ENCODE peak calls at places on chromosomes 11 and 22, in four cellular contexts. J is NCI-H460, Q is DMS153, B is sciatic nerve. K is an unnamed sample.

GRCh38 chr11:1555713-1556153 is 16.3 kb downstream of the DUSP8 start:
- DNase-seq in J (no peak), Q (no peak), B (no peak), K (no peak)

GRCh38 chr11:37264783-37265182 is 666.7 kb upstream of the RAG2 start:
- DNase-seq in J (no peak), Q (no peak), B (no peak), K (no peak)

GRCh38 chr11:17931595-17931994 is 81.3 kb downstream of the SERGEF start:
- DNase-seq in J (no peak), Q (no peak), B (no peak), K (no peak)

GRCh38 chr11:57353024-57353423 is 14.9 kb downstream of the P2RX3 start:
- DNase-seq in J (no peak), Q (no peak), B (no peak), K (no peak)

GRCh38 chr11:64180871-64181270 is 5.1 kb upstream of the STIP1 start:
- DNase-seq in J (no peak), Q (no peak), B (no peak), K (no peak)

GRCh38 chr11:90757851-90758494 is 535.1 kb upstream of the CHORDC1 start:
- DNase-seq in J (no peak), Q (no peak), B (no peak), K (no peak)

GRCh38 chr11:1043563-1044096 is 7.1 kb upstream of the MUC6 start:
- DNase-seq in J (no peak), Q (no peak), B (no peak), K (no peak)

GRCh38 chr11:69063671-69064260 is 15.0 kb downstream of the TPCN2 start:
- DNase-seq in J (no peak), Q (no peak), B (no peak), K (no peak)

GRCh38 chr11:9498457-9499078 is 37.8 kb downstream of the ZNF143 start:
- DNase-seq in J (no peak), Q (no peak), B (no peak), K (no peak)

GRCh38 chr11:130103296-130103814 is 33.7 kb downstream of the APLP2 start:
- DNase-seq in J (peak; percentile 27), Q (no peak), B (no peak), K (no peak)

GRCh38 chr22:44640618-44641155 is 61.3 kb upstream of the PRR5 start:
- DNase-seq in J (no peak), Q (no peak), B (no peak), K (no peak)

GRCh38 chr11:66311470-66311964 is 5.3 kb downstream of the CD248 start:
- DNase-seq in J (no peak), Q (no peak), B (no peak), K (no peak)

GRCh38 chr11:66121453-66121852 is 51.4 kb downstream of the PACS1 start:
- DNase-seq in J (no peak), Q (no peak), B (no peak), K (no peak)